ENCODE peak calls at places on chromosomes 1 and 21, in seven cellular contexts. B, M, T, D, P, G and F are unnamed samples.

GRCh38 chr1:173015629-173016028 is 35.1 kb downstream of the TNFSF18 start:
- DNase-seq in B (no peak), M (no peak), T (no peak), D (no peak), P (no peak), G (no peak), F (no peak)

GRCh38 chr1:233662503-233663105 is 48.7 kb downstream of the KCNK1 start:
- DNase-seq in B (no peak), M (no peak), T (no peak), D (no peak), P (no peak), G (no peak), F (peak)

GRCh38 chr1:218674280-218674773 is 329.2 kb downstream of the TGFB2 start:
- DNase-seq in B (no peak), M (no peak), T (peak), D (no peak), P (peak), G (no peak), F (peak)

GRCh38 chr1:153495536-153495935 is 35.1 kb upstream of the S100A7 start:
- DNase-seq in B (no peak), M (no peak), T (no peak), D (no peak), P (no peak), G (no peak), F (no peak)

GRCh38 chr1:160428655-160429054 is 28.3 kb downstream of the VANGL2 start:
- DNase-seq in B (peak), M (no peak), T (peak), D (peak), P (no peak), G (no peak), F (peak)

GRCh38 chr1:50701706-50702317 is 258.3 kb downstream of the FAF1 start:
- DNase-seq in B (no peak), M (no peak), T (no peak), D (no peak), P (no peak), G (no peak), F (no peak)

GRCh38 chr1:43764581-43764980 is 57.2 kb downstream of the ST3GAL3 start:
- DNase-seq in B (no peak), M (no peak), T (no peak), D (no peak), P (no peak), G (no peak), F (no peak)

GRCh38 chr21:42187976-42188653 is 30.8 kb upstream of the ABCG1 start:
- DNase-seq in B (peak), M (no peak), T (peak), D (no peak), P (peak), G (peak), F (no peak)

GRCh38 chr1:97304366-97304765 is 582.8 kb downstream of the PTBP2 start:
- DNase-seq in B (no peak), M (no peak), T (no peak), D (no peak), P (no peak), G (no peak), F (no peak)

GRCh38 chr1:84736944-84737343 is 46.7 kb upstream of the SSX2IP start:
- DNase-seq in B (no peak), M (no peak), T (no peak), D (no peak), P (no peak), G (no peak), F (no peak)

GRCh38 chr1:202844935-202845334 is 34.2 kb downstream of the PCAT6 start:
- DNase-seq in B (no peak), M (no peak), T (peak), D (no peak), P (no peak), G (no peak), F (peak)

GRCh38 chr1:29249170-29249691 is 12.9 kb downstream of the PTPRU start:
- DNase-seq in B (no peak), M (no peak), T (peak), D (no peak), P (no peak), G (no peak), F (peak)

GRCh38 chr1:68141079-68141800 is 90.8 kb upstream of the DIRAS3 start:
- DNase-seq in B (no peak), M (no peak), T (peak), D (no peak), P (no peak), G (no peak), F (peak)

GRCh38 chr1:89274431-89274857 is 1.8 kb upstream of the GBP5 start:
- DNase-seq in B (peak), M (no peak), T (peak), D (no peak), P (no peak), G (no peak), F (peak)

GRCh38 chr1:170067253-170067819 is 7.2 kb downstream of the KIFAP3 start:
- DNase-seq in B (no peak), M (no peak), T (no peak), D (no peak), P (no peak), G (no peak), F (no peak)

GRCh38 chr1:145997156-145998023 is 1.0 kb upstream of the TXNIP start:
- DNase-seq in B (peak), M (no peak), T (no peak), D (no peak), P (peak), G (no peak), F (peak)

GRCh38 chr1:241310451-241310850 is 46.6 kb downstream of the RGS7 start:
- DNase-seq in B (no peak), M (no peak), T (peak), D (no peak), P (no peak), G (no peak), F (peak)

GRCh38 chr1:13824626-13825025 is 124.6 kb downstream of the PRDM2 start:
- DNase-seq in B (no peak), M (no peak), T (no peak), D (no peak), P (no peak), G (no peak), F (no peak)

GRCh38 chr1:15424146-15424667 is 14.0 kb upstream of the CTRC start:
- DNase-seq in B (no peak), M (no peak), T (no peak), D (no peak), P (peak), G (no peak), F (no peak)

GRCh38 chr21:27776925-27777553 is 810.2 kb upstream of the ADAMTS5 start:
- DNase-seq in B (no peak), M (no peak), T (peak), D (no peak), P (no peak), G (no peak), F (no peak)

GRCh38 chr1:244163861-244164562 is 112.9 kb downstream of the ZBTB18 start:
- DNase-seq in B (no peak), M (peak), T (peak), D (no peak), P (no peak), G (no peak), F (peak)

GRCh38 chr1:207603777-207604176 is 41.2 kb upstream of the CR1L start:
- DNase-seq in B (no peak), M (peak), T (peak), D (no peak), P (no peak), G (no peak), F (peak)

GRCh38 chr1:153498746-153499145 is 37.0 kb downstream of the S100A6 start:
- DNase-seq in B (no peak), M (no peak), T (no peak), D (no peak), P (no peak), G (no peak), F (no peak)